ENCODE peak calls at places on chromosomes 16 and 17, in five cellular contexts. One of them, this sample, is unnamed. For H3K4me1 and H3K27me3, the result is how much of the 10 kb centered on the place peaks cover.

GRCh38 chr16:66695474-66695934 is 1.0 kb downstream of the CMTM4 start:
- ATAC-seq in upper lobe of left lung: peak
- ATAC-seq in GM12878: no peak
- ATAC-seq in K562: no peak
- ATAC-seq in HepG2: peak
- ATAC-seq in this sample: no peak

GRCh38 chr17:80414508-80414802 is 512 bp upstream of the ENDOV start:
- ATAC-seq in upper lobe of left lung: no peak
- ATAC-seq in GM12878: peak
- ATAC-seq in K562: peak
- ATAC-seq in HepG2: no peak
- ATAC-seq in this sample: no peak

GRCh38 chr17:74872313-74873035 is at the start of gene FDXR:
- ATAC-seq in upper lobe of left lung: no peak
- ATAC-seq in GM12878: peak
- ATAC-seq in K562: peak
- ATAC-seq in HepG2: peak
- ATAC-seq in this sample: no peak

GRCh38 chr17:7930841-7931631 is 710 bp downstream of the TRAPPC1 start:
- ATAC-seq in upper lobe of left lung: no peak
- ATAC-seq in GM12878: no peak
- ATAC-seq in K562: no peak
- ATAC-seq in HepG2: peak
- ATAC-seq in this sample: no peak

GRCh38 chr16:3839402-3840184 is 40.9 kb downstream of the CREBBP start:
- ATAC-seq in upper lobe of left lung: no peak
- ATAC-seq in GM12878: no peak
- ATAC-seq in K562: no peak
- ATAC-seq in HepG2: no peak
- ATAC-seq in this sample: no peak

GRCh38 chr16:31703526-31704128 is 170.0 kb upstream of the ZNF267 start:
- ATAC-seq in upper lobe of left lung: no peak
- ATAC-seq in GM12878: no peak
- ATAC-seq in K562: no peak
- ATAC-seq in HepG2: no peak
- ATAC-seq in this sample: no peak

GRCh38 chr17:41655611-41656111 is 31.3 kb upstream of the KRT17 start:
- ATAC-seq in upper lobe of left lung: peak
- ATAC-seq in GM12878: no peak
- ATAC-seq in K562: peak
- ATAC-seq in HepG2: peak
- ATAC-seq in this sample: peak

GRCh38 chr17:57899822-57900221 is 50.0 kb upstream of the MRPS23 start:
- ATAC-seq in upper lobe of left lung: peak
- ATAC-seq in GM12878: no peak
- ATAC-seq in K562: no peak
- ATAC-seq in HepG2: no peak
- ATAC-seq in this sample: no peak

GRCh38 chr16:79740153-79740720 is 139.7 kb upstream of the MAF start:
- ATAC-seq in upper lobe of left lung: no peak
- ATAC-seq in GM12878: no peak
- ATAC-seq in K562: no peak
- ATAC-seq in HepG2: peak
- ATAC-seq in this sample: no peak

GRCh38 chr17:79009397-79010303 is at the start of gene CANT1:
- ATAC-seq in upper lobe of left lung: peak
- ATAC-seq in GM12878: peak
- ATAC-seq in K562: peak
- ATAC-seq in HepG2: peak
- ATAC-seq in this sample: peak
- TF ChIP-seq EP300 in upper lobe of left lung: no peak
- TF ChIP-seq EP300 in GM12878: no peak
- TF ChIP-seq EP300 in K562: no peak
- TF ChIP-seq EP300 in HepG2: no peak
- TF ChIP-seq EP300 in this sample: no peak

GRCh38 chr16:72995151-72995881 is 52.6 kb downstream of the ZFHX3 start:
- ATAC-seq in upper lobe of left lung: no peak
- ATAC-seq in GM12878: peak
- ATAC-seq in K562: peak
- ATAC-seq in HepG2: no peak
- ATAC-seq in this sample: no peak
- H3K4me1 ChIP-seq in upper lobe of left lung: half or more
- H3K4me1 ChIP-seq in GM12878: under half
- H3K4me1 ChIP-seq in K562: under half
- H3K4me1 ChIP-seq in HepG2: half or more
- H3K4me1 ChIP-seq in this sample: half or more

GRCh38 chr17:77035526-77035925 is 105.2 kb upstream of the SEC14L1 start:
- ATAC-seq in upper lobe of left lung: no peak
- ATAC-seq in GM12878: no peak
- ATAC-seq in K562: no peak
- ATAC-seq in HepG2: no peak
- ATAC-seq in this sample: no peak
- H3K27me3 ChIP-seq in upper lobe of left lung: under half
- H3K27me3 ChIP-seq in GM12878: under half
- H3K27me3 ChIP-seq in K562: half or more
- H3K27me3 ChIP-seq in HepG2: half or more
- H3K27me3 ChIP-seq in this sample: under half

GRCh38 chr16:67716097-67716496 is 3.0 kb downstream of the GFOD2 start:
- ATAC-seq in upper lobe of left lung: no peak
- ATAC-seq in GM12878: no peak
- ATAC-seq in K562: no peak
- ATAC-seq in HepG2: no peak
- ATAC-seq in this sample: no peak

GRCh38 chr16:67718668-67719047 is 458 bp downstream of the GFOD2 start:
- ATAC-seq in upper lobe of left lung: no peak
- ATAC-seq in GM12878: peak
- ATAC-seq in K562: peak
- ATAC-seq in HepG2: peak
- ATAC-seq in this sample: no peak

GRCh38 chr16:67720236-67720635 is 1.1 kb upstream of the GFOD2 start:
- ATAC-seq in upper lobe of left lung: no peak
- ATAC-seq in GM12878: no peak
- ATAC-seq in K562: no peak
- ATAC-seq in HepG2: no peak
- ATAC-seq in this sample: no peak

GRCh38 chr16:67719778-67720144 is 645 bp upstream of the GFOD2 start:
- ATAC-seq in upper lobe of left lung: peak
- ATAC-seq in GM12878: peak
- ATAC-seq in K562: peak
- ATAC-seq in HepG2: peak
- ATAC-seq in this sample: peak

DNA sequence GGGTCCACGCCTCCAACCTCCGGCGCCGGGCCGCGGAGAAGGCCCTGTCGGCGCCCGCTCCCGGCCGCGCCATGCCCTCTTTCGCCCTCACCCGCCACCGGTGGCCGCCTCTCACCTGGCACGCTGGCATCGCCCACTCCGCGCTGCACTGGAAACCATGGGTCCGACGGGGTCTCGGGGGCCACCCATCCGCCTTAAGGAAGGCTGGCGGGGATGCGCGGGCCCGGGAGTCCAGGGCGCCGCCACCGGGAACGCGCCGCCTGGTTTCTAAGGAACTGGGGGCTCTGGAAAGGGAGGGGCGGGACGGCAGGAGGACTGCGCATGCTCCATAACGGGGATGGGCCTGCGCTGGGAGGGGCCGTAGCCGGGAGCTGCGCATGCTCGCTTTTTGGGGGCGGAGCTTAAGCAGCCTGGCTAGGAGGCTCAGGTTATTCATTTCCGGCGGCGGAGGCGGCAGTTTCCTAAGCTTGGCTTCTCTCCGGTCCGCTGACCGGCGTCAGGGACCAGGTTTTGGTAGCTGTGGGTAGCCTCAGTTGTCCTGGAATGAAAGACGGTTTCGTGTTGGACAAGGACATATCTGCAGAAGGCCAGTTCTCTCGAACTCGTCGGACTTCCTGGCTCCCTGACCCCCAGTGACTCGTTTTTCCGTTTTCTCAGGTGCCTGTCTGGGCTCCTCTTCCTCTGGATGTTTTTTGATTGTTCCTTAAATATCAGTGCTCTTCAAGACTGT is at the start of gene GFOD2:
- ATAC-seq in upper lobe of left lung: peak
- ATAC-seq in GM12878: peak
- ATAC-seq in K562: peak
- ATAC-seq in HepG2: peak
- ATAC-seq in this sample: peak
- TF ChIP-seq EP300 in upper lobe of left lung: no peak
- TF ChIP-seq EP300 in GM12878: no peak
- TF ChIP-seq EP300 in K562: no peak
- TF ChIP-seq EP300 in HepG2: no peak
- TF ChIP-seq EP300 in this sample: no peak

DNA sequence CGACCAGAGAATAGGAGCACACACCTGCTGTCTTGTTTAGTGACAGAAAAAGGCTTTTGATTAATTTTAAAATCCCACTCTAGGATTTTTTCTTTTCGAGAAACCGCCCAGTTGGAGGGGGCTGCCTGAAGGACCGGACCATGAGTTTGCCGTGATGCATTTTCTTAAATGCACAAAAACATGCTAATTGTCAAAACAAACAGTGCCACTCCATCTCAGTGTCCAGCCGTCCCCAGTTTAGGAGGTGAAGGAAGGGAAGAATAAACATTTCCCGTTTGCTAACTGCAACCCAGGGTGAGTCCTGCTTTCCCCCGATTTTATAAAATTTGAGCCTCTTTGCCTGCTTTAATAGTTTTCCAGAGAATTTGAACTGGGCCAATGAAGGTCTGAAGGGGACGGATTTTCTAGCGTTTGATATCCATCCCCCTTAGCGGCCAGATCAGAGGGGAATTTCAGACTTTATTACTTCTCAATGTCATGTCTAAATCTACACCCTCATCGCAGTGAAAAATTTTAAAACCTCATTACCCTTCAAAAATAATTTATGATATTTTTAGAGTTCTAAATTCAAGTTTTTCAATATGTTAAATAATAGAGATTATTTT is 3.3 kb downstream of the FOXC2 start:
- ATAC-seq in upper lobe of left lung: no peak
- ATAC-seq in GM12878: no peak
- ATAC-seq in K562: no peak
- ATAC-seq in HepG2: no peak
- ATAC-seq in this sample: no peak
- H3K4me1 ChIP-seq in upper lobe of left lung: under half
- H3K4me1 ChIP-seq in GM12878: under half
- H3K4me1 ChIP-seq in K562: under half
- H3K4me1 ChIP-seq in HepG2: under half
- H3K4me1 ChIP-seq in this sample: under half

GRCh38 chr16:17343028-17343427 is 127.7 kb downstream of the XYLT1 start:
- ATAC-seq in upper lobe of left lung: peak
- ATAC-seq in GM12878: peak
- ATAC-seq in K562: no peak
- ATAC-seq in HepG2: no peak
- ATAC-seq in this sample: no peak
- H3K27me3 ChIP-seq in upper lobe of left lung: under half
- H3K27me3 ChIP-seq in GM12878: under half
- H3K27me3 ChIP-seq in K562: under half
- H3K27me3 ChIP-seq in HepG2: under half
- H3K27me3 ChIP-seq in this sample: under half

GRCh38 chr17:79017546-79017945 is 6.4 kb upstream of the C1QTNF1 start:
- ATAC-seq in upper lobe of left lung: no peak
- ATAC-seq in GM12878: no peak
- ATAC-seq in K562: no peak
- ATAC-seq in HepG2: no peak
- ATAC-seq in this sample: no peak

GRCh38 chr17:79018045-79018695 is 5.8 kb upstream of the C1QTNF1 start:
- ATAC-seq in upper lobe of left lung: no peak
- ATAC-seq in GM12878: no peak
- ATAC-seq in K562: no peak
- ATAC-seq in HepG2: no peak
- ATAC-seq in this sample: no peak

GRCh38 chr17:79020631-79021301 is 3.2 kb upstream of the C1QTNF1 start:
- ATAC-seq in upper lobe of left lung: no peak
- ATAC-seq in GM12878: no peak
- ATAC-seq in K562: no peak
- ATAC-seq in HepG2: no peak
- ATAC-seq in this sample: no peak

GRCh38 chr17:79019260-79019630 is 4.7 kb upstream of the C1QTNF1 start:
- ATAC-seq in upper lobe of left lung: no peak
- ATAC-seq in GM12878: no peak
- ATAC-seq in K562: no peak
- ATAC-seq in HepG2: no peak
- ATAC-seq in this sample: no peak

DNA sequence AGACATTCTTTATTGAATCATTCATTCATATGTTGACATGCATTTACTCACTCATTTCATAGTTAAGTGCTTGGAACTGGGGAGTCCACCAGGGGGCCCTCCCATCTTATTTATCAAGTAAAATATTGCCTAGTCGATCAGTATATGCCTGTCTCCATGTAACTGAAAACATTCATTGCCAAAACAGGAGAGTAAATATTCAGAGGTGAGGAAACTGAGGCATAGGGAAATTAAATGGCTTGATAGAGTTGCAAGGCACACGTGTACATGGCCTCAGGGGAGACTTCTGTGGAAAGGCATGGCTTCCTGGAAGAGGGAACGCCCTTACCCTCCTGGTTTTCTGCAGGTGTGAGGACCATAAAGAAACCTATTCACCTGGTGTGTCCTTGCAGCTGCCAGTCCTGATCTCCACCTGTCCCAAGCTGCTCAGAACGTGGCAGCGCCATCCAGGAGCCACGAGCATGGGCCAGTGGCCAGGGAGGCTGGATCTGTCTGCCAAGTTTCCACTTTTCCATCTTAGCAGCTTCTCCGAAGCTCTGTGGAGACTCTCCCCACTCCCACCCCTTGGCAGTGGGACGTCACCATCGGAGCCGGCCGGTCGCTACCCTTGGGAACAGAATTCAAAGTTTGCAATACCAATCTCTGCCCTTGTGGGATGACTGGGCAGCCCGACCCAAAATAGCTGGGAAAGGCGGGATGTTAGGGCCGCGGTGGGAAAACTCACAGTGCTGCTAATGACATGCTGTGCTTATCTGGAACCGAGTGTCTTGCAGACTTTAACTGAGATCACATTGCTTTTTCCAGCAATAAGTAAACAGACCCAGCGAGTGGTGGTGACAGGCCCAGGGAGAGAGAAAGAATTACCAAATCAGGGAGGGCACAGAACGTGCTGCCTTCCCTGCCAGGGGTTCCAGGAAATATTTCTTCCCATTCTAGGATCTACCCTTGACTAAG is 4.1 kb upstream of the C1QTNF1 start:
- ATAC-seq in upper lobe of left lung: no peak
- ATAC-seq in GM12878: peak
- ATAC-seq in K562: peak
- ATAC-seq in HepG2: peak
- ATAC-seq in this sample: peak
- TF ChIP-seq EP300 in upper lobe of left lung: peak
- TF ChIP-seq EP300 in GM12878: no peak
- TF ChIP-seq EP300 in K562: peak
- TF ChIP-seq EP300 in HepG2: no peak
- TF ChIP-seq EP300 in this sample: no peak

GRCh38 chr17:40069751-40070643 is 7.2 kb downstream of the THRA start:
- ATAC-seq in upper lobe of left lung: no peak
- ATAC-seq in GM12878: peak
- ATAC-seq in K562: peak
- ATAC-seq in HepG2: no peak
- ATAC-seq in this sample: peak

GRCh38 chr17:40068917-40069750 is 6.4 kb downstream of the THRA start:
- ATAC-seq in upper lobe of left lung: peak
- ATAC-seq in GM12878: peak
- ATAC-seq in K562: peak
- ATAC-seq in HepG2: no peak
- ATAC-seq in this sample: peak

GRCh38 chr17:40068129-40068581 is 5.4 kb downstream of the THRA start:
- ATAC-seq in upper lobe of left lung: no peak
- ATAC-seq in GM12878: no peak
- ATAC-seq in K562: no peak
- ATAC-seq in HepG2: no peak
- ATAC-seq in this sample: no peak

GRCh38 chr17:40067710-40068109 is 4.9 kb downstream of the THRA start:
- ATAC-seq in upper lobe of left lung: no peak
- ATAC-seq in GM12878: no peak
- ATAC-seq in K562: no peak
- ATAC-seq in HepG2: no peak
- ATAC-seq in this sample: no peak

GRCh38 chr17:40068584-40068916 is 5.8 kb downstream of the THRA start:
- ATAC-seq in upper lobe of left lung: no peak
- ATAC-seq in GM12878: no peak
- ATAC-seq in K562: no peak
- ATAC-seq in HepG2: no peak
- ATAC-seq in this sample: no peak
- H3K4me1 ChIP-seq in upper lobe of left lung: half or more
- H3K4me1 ChIP-seq in GM12878: under half
- H3K4me1 ChIP-seq in K562: half or more
- H3K4me1 ChIP-seq in HepG2: half or more
- H3K4me1 ChIP-seq in this sample: half or more

This sample was measured in gastroesophageal sphincter.